ENCODE peak calls at places on chromosomes 6 and 20, in six cellular contexts. One of them, this sample, is unnamed.

GRCh38 chr6:108839068-108839467 is 9.2 kb upstream of the ARMC2 start:
- DNase-seq in H9: peak
- DNase-seq in neuronal stem cell: no peak
- DNase-seq in IMR-90: no peak
- DNase-seq in trophoblast cell: no peak
- DNase-seq in H1: no peak
- DNase-seq in this sample: no peak

GRCh38 chr6:150898390-150899170 is 33.1 kb downstream of the MTHFD1L start:
- DNase-seq in H1: no peak
- DNase-seq in H9: no peak
- DNase-seq in IMR-90: peak
- DNase-seq in trophoblast cell: peak
- DNase-seq in neuronal stem cell: no peak
- DNase-seq in this sample: peak

GRCh38 chr6:110198561-110198960 is 18.3 kb downstream of the CDC40 start:
- DNase-seq in neuronal stem cell: no peak
- DNase-seq in H1: no peak
- DNase-seq in trophoblast cell: no peak
- DNase-seq in IMR-90: no peak
- DNase-seq in H9: no peak
- DNase-seq in this sample: no peak

GRCh38 chr6:106194949-106195919 is 109.1 kb downstream of the PRDM1 start:
- DNase-seq in trophoblast cell: peak
- DNase-seq in H1: no peak
- DNase-seq in IMR-90: peak
- DNase-seq in neuronal stem cell: no peak
- DNase-seq in H9: no peak
- DNase-seq in this sample: no peak

GRCh38 chr6:20826378-20826777 is 292.1 kb downstream of the CDKAL1 start:
- DNase-seq in H1: no peak
- DNase-seq in H9: no peak
- DNase-seq in trophoblast cell: no peak
- DNase-seq in IMR-90: peak
- DNase-seq in neuronal stem cell: no peak
- DNase-seq in this sample: peak

GRCh38 chr6:54784021-54784420 is 62.5 kb upstream of the FAM83B start:
- DNase-seq in H1: no peak
- DNase-seq in IMR-90: peak
- DNase-seq in neuronal stem cell: no peak
- DNase-seq in trophoblast cell: no peak
- DNase-seq in H9: no peak
- DNase-seq in this sample: peak

GRCh38 chr20:41329435-41330342 is 10.9 kb upstream of the LPIN3 start:
- DNase-seq in trophoblast cell: peak
- DNase-seq in IMR-90: peak
- DNase-seq in H1: no peak
- DNase-seq in neuronal stem cell: no peak
- DNase-seq in H9: no peak
- DNase-seq in this sample: peak

GRCh38 chr6:11772109-11772830 is 6.3 kb downstream of the ADTRP start:
- DNase-seq in H1: no peak
- DNase-seq in neuronal stem cell: no peak
- DNase-seq in H9: no peak
- DNase-seq in trophoblast cell: peak
- DNase-seq in IMR-90: peak
- DNase-seq in this sample: peak

GRCh38 chr20:62587757-62588402 is 54.4 kb upstream of the SLCO4A1 start:
- DNase-seq in H1: no peak
- DNase-seq in trophoblast cell: peak
- DNase-seq in H9: no peak
- DNase-seq in IMR-90: no peak
- DNase-seq in neuronal stem cell: peak
- DNase-seq in this sample: no peak

GRCh38 chr6:35426074-35426473 is 26.1 kb upstream of the FANCE start:
- DNase-seq in H1: no peak
- DNase-seq in trophoblast cell: no peak
- DNase-seq in H9: no peak
- DNase-seq in neuronal stem cell: no peak
- DNase-seq in IMR-90: no peak
- DNase-seq in this sample: no peak

GRCh38 chr20:25083773-25084615 is 2.1 kb upstream of the VSX1 start:
- DNase-seq in H1: no peak
- DNase-seq in trophoblast cell: no peak
- DNase-seq in neuronal stem cell: no peak
- DNase-seq in H9: peak
- DNase-seq in IMR-90: no peak
- DNase-seq in this sample: no peak

GRCh38 chr20:63587781-63588591 is 13.9 kb upstream of the HELZ2 start:
- DNase-seq in H1: no peak
- DNase-seq in trophoblast cell: no peak
- DNase-seq in IMR-90: no peak
- DNase-seq in neuronal stem cell: no peak
- DNase-seq in H9: no peak
- DNase-seq in this sample: no peak

GRCh38 chr6:166540631-166541331 is 45.7 kb downstream of the RAMACL start:
- DNase-seq in H1: no peak
- DNase-seq in trophoblast cell: no peak
- DNase-seq in H9: no peak
- DNase-seq in IMR-90: peak
- DNase-seq in neuronal stem cell: no peak
- DNase-seq in this sample: no peak

GRCh38 chr6:151807513-151808330 is at the start of gene ESR1:
- DNase-seq in H1: peak
- DNase-seq in H9: peak
- DNase-seq in IMR-90: no peak
- DNase-seq in trophoblast cell: no peak
- DNase-seq in neuronal stem cell: no peak
- DNase-seq in this sample: peak

GRCh38 chr20:7291319-7291943 is 523.9 kb downstream of the BMP2 start:
- DNase-seq in H9: peak
- DNase-seq in IMR-90: no peak
- DNase-seq in trophoblast cell: no peak
- DNase-seq in neuronal stem cell: no peak
- DNase-seq in H1: no peak
- DNase-seq in this sample: no peak

GRCh38 chr20:7291946-7292345 is 524.5 kb downstream of the BMP2 start:
- DNase-seq in H9: no peak
- DNase-seq in IMR-90: no peak
- DNase-seq in H1: no peak
- DNase-seq in trophoblast cell: no peak
- DNase-seq in neuronal stem cell: no peak
- DNase-seq in this sample: no peak

GRCh38 chr20:7285918-7286556 is 518.6 kb downstream of the BMP2 start:
- DNase-seq in trophoblast cell: peak
- DNase-seq in IMR-90: peak
- DNase-seq in H1: no peak
- DNase-seq in neuronal stem cell: peak
- DNase-seq in H9: peak
- DNase-seq in this sample: peak
- H2AFZ ChIP-seq in trophoblast cell: no peak
- H2AFZ ChIP-seq in IMR-90: no peak
- H2AFZ ChIP-seq in H1: no peak
- H2AFZ ChIP-seq in neuronal stem cell: no peak
- H2AFZ ChIP-seq in H9: no peak
- H2AFZ ChIP-seq in this sample: no peak

GRCh38 chr20:15740046-15740775 is 833.0 kb downstream of the KIF16B start:
- DNase-seq in H9: no peak
- DNase-seq in trophoblast cell: no peak
- DNase-seq in IMR-90: no peak
- DNase-seq in neuronal stem cell: no peak
- DNase-seq in H1: no peak
- DNase-seq in this sample: no peak
- H4K8ac ChIP-seq in H9: no peak
- H4K8ac ChIP-seq in trophoblast cell: no peak
- H4K8ac ChIP-seq in IMR-90: no peak
- H4K8ac ChIP-seq in neuronal stem cell: no peak
- H4K8ac ChIP-seq in H1: no peak
- H4K8ac ChIP-seq in this sample: no peak

GRCh38 chr20:17555106-17555505 is 14.8 kb upstream of the DSTN start:
- DNase-seq in trophoblast cell: peak
- DNase-seq in H9: no peak
- DNase-seq in neuronal stem cell: no peak
- DNase-seq in H1: no peak
- DNase-seq in IMR-90: no peak
- DNase-seq in this sample: no peak

GRCh38 chr20:17543531-17543961 is 12.4 kb upstream of the BFSP1 start:
- DNase-seq in H1: no peak
- DNase-seq in trophoblast cell: no peak
- DNase-seq in IMR-90: peak
- DNase-seq in neuronal stem cell: no peak
- DNase-seq in H9: no peak
- DNase-seq in this sample: peak

GRCh38 chr20:17545127-17545526 is 13.9 kb upstream of the BFSP1 start:
- DNase-seq in IMR-90: no peak
- DNase-seq in H1: no peak
- DNase-seq in neuronal stem cell: no peak
- DNase-seq in trophoblast cell: peak
- DNase-seq in H9: no peak
- DNase-seq in this sample: no peak

GRCh38 chr20:17549131-17549530 is 18.0 kb upstream of the BFSP1 start:
- DNase-seq in neuronal stem cell: no peak
- DNase-seq in H9: no peak
- DNase-seq in trophoblast cell: no peak
- DNase-seq in IMR-90: no peak
- DNase-seq in H1: no peak
- DNase-seq in this sample: no peak
- H2AFZ ChIP-seq in neuronal stem cell: no peak
- H2AFZ ChIP-seq in H9: no peak
- H2AFZ ChIP-seq in trophoblast cell: no peak
- H2AFZ ChIP-seq in IMR-90: no peak
- H2AFZ ChIP-seq in H1: no peak
- H2AFZ ChIP-seq in this sample: no peak

GRCh38 chr20:47843886-47844567 is 58.7 kb upstream of the SULF2 start:
- DNase-seq in trophoblast cell: peak
- DNase-seq in IMR-90: no peak
- DNase-seq in H9: no peak
- DNase-seq in H1: no peak
- DNase-seq in neuronal stem cell: no peak
- DNase-seq in this sample: no peak

GRCh38 chr20:47849596-47849995 is 64.3 kb upstream of the SULF2 start:
- DNase-seq in trophoblast cell: no peak
- DNase-seq in H9: no peak
- DNase-seq in IMR-90: no peak
- DNase-seq in H1: no peak
- DNase-seq in neuronal stem cell: no peak
- DNase-seq in this sample: no peak

GRCh38 chr20:47851774-47852173 is 66.5 kb upstream of the SULF2 start:
- DNase-seq in H1: no peak
- DNase-seq in neuronal stem cell: no peak
- DNase-seq in trophoblast cell: no peak
- DNase-seq in IMR-90: no peak
- DNase-seq in H9: no peak
- DNase-seq in this sample: no peak

DNA sequence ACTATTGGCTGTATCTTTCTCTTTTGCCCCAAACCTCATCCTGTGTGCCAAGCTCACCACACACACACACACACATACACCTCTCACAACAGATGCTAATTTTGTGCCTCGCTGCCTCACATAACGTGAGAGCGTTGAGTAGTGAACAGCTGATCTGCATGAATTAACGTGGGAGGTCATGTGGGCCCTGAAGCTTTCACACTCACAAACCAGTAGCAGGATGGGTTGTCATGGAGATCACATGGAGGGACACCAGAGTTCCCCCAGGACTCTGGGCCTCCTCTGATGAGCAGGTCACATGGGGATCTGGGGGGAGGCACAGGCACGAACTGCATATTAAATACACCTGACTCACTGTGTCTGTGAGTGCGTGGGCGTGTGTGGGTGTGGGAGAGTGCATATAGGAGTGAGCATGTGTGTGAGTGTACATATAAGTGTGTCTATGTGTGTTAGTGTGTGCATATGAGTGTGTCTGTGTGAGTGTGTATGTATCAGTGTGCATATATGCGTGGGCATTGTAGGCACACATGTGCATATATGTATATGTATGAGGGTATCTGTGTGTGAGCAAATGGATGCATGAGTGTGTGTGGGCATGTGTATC is 62.7 kb upstream of the SULF2 start:
- DNase-seq in H9: no peak
- DNase-seq in IMR-90: no peak
- DNase-seq in neuronal stem cell: no peak
- DNase-seq in H1: no peak
- DNase-seq in trophoblast cell: no peak
- DNase-seq in this sample: no peak
- H4K8ac ChIP-seq in H9: no peak
- H4K8ac ChIP-seq in IMR-90: no peak
- H4K8ac ChIP-seq in neuronal stem cell: no peak
- H4K8ac ChIP-seq in H1: no peak
- H4K8ac ChIP-seq in trophoblast cell: no peak
- H4K8ac ChIP-seq in this sample: no peak

GRCh38 chr6:43634702-43635303 is 837 bp upstream of the MAD2L1BP start:
- DNase-seq in IMR-90: no peak
- DNase-seq in neuronal stem cell: no peak
- DNase-seq in H9: no peak
- DNase-seq in H1: no peak
- DNase-seq in trophoblast cell: no peak
- DNase-seq in this sample: no peak

GRCh38 chr6:43636312-43636667 is 650 bp downstream of the MAD2L1BP start:
- DNase-seq in IMR-90: peak
- DNase-seq in H1: no peak
- DNase-seq in neuronal stem cell: no peak
- DNase-seq in trophoblast cell: no peak
- DNase-seq in H9: no peak
- DNase-seq in this sample: peak

GRCh38 chr6:43644940-43645612 is at the start of gene RSPH9:
- DNase-seq in H9: peak
- DNase-seq in trophoblast cell: peak
- DNase-seq in IMR-90: peak
- DNase-seq in H1: peak
- DNase-seq in neuronal stem cell: peak
- DNase-seq in this sample: peak

GRCh38 chr6:43635387-43636311 is at the start of gene MAD2L1BP:
- DNase-seq in trophoblast cell: peak
- DNase-seq in neuronal stem cell: peak
- DNase-seq in H9: peak
- DNase-seq in H1: peak
- DNase-seq in IMR-90: peak
- DNase-seq in this sample: peak

GRCh38 chr6:43639984-43640800 is 4.6 kb downstream of the MAD2L1BP start:
- DNase-seq in neuronal stem cell: no peak
- DNase-seq in IMR-90: no peak
- DNase-seq in H1: no peak
- DNase-seq in H9: no peak
- DNase-seq in trophoblast cell: no peak
- DNase-seq in this sample: no peak
- H2AFZ ChIP-seq in neuronal stem cell: no peak
- H2AFZ ChIP-seq in IMR-90: no peak
- H2AFZ ChIP-seq in H1: no peak
- H2AFZ ChIP-seq in H9: no peak
- H2AFZ ChIP-seq in trophoblast cell: no peak
- H2AFZ ChIP-seq in this sample: no peak

DNA sequence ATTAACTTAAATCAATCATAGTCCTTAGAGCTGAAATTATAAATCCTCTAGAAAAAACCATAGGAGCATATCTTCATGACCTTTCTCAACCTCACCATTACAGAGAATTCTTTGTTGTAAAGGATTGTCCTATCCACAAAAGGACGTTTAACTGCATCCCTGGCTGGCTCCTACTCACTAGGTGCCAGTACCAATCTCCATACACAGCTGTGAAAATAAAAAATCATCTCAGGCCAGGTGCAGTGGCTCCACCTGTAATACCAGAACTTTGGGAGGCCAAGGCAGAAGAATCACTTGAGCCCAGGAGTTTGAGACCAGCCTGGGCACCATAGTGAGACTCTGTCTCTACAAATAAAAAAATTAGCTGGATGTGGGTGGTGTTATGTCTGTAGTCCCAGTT is 89.9 kb downstream of the PDSS2 start:
- DNase-seq in H9: no peak
- DNase-seq in IMR-90: no peak
- DNase-seq in neuronal stem cell: no peak
- DNase-seq in H1: no peak
- DNase-seq in trophoblast cell: no peak
- DNase-seq in this sample: no peak
- H4K8ac ChIP-seq in H9: no peak
- H4K8ac ChIP-seq in IMR-90: no peak
- H4K8ac ChIP-seq in neuronal stem cell: no peak
- H4K8ac ChIP-seq in H1: no peak
- H4K8ac ChIP-seq in trophoblast cell: no peak
- H4K8ac ChIP-seq in this sample: no peak

This sample was measured in mesenchymal stem cell.